ENCODE peak calls at places on chromosomes 12 and 14, in six cellular contexts. Y is IMR-90, E is trophoblast cell, V is H1, J is H9, N is mesenchymal stem cell. B is an unnamed sample.
A peak's percentile ranks its signal among the peaks of the same experiment; 100 is the strongest.

GRCh38 chr12:75862692-75863471 is 168.7 kb downstream of the PHLDA1 start:
- DNase-seq in Y (peak; percentile 86), E (peak; percentile 82), V (no peak), J (no peak), N (peak; percentile 74), B (no peak)

GRCh38 chr14:33467967-33468366 is 482.9 kb downstream of the EGLN3 start:
- DNase-seq in Y (no peak), E (no peak), V (no peak), J (no peak), N (no peak), B (no peak)

GRCh38 chr12:78441737-78442453 is 422.7 kb upstream of the SYT1 start:
- DNase-seq in Y (peak; percentile 17), E (no peak), V (no peak), J (no peak), N (no peak), B (no peak)

GRCh38 chr12:47413806-47414205 is 292.0 kb downstream of the RPAP3 start:
- DNase-seq in Y (peak; percentile 58), E (no peak), V (no peak), J (no peak), N (no peak), B (no peak)

GRCh38 chr12:96774501-96775256 is 132.4 kb upstream of the NEDD1 start:
- DNase-seq in Y (peak; percentile 27), E (no peak), V (no peak), J (no peak), N (no peak), B (no peak)

GRCh38 chr14:34722723-34723545 is 8.5 kb upstream of the CFL2 start:
- DNase-seq in Y (peak; percentile 60), E (peak; percentile 77), V (no peak), J (peak; percentile 41), N (peak; percentile 65), B (peak; percentile 62)

GRCh38 chr14:67641902-67642749 is 22.4 kb downstream of the ARG2 start:
- DNase-seq in Y (no peak), E (no peak), V (no peak), J (no peak), N (no peak), B (no peak)

GRCh38 chr14:105201156-105201927 is 20.2 kb upstream of the NUDT14 start:
- DNase-seq in Y (no peak), E (no peak), V (no peak), J (no peak), N (no peak), B (no peak)

GRCh38 chr14:104881369-104881979 is 16.4 kb downstream of the CEP170B start:
- DNase-seq in Y (no peak), E (no peak), V (no peak), J (no peak), N (no peak), B (no peak)

GRCh38 chr14:71650187-71650586 is 282.0 kb upstream of the RGS6 start:
- DNase-seq in Y (peak; percentile 23), E (no peak), V (no peak), J (no peak), N (no peak), B (no peak)

DNA sequence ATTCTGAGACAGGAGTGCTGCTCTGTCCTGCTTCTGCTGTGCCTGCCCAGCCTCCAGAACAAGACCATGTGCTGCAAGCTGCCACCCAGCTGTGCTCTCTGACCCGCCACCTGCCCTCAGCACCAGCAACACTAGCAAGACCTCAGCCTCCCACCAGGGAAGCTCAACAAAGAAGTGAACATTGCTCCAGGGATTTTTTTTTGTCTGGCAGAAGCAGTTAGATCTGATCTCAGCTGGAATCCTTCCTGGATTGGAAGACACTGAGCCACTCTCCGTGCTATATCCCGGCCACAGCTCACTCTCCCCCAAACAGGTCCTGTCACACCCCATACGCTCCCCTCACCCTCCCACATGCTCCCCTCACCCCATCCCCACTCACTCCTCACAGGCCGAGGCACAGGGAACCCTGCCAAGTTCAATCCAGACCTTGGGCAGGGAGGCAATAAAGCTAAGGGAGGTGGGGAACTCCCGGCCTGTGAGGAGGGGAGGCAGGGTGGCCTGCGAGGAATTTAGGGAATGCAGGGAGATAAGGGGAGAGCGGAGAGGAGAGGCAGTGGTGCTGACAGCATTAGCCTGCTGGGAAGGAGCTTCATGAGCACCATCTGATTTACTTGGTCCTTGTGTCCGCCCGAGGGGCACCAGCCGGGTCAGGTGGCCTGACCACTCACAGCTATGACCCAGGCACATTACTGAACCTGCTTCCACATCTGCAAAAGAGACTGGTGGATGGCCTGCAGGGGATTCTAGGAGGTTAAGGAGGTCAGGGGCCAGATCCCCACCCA is 29.7 kb downstream of the CCDC85C start:
- DNase-seq in Y (peak; percentile 78), E (peak; percentile 93), V (peak; percentile 44), J (peak; percentile 67), N (peak; percentile 50), B (peak; percentile 97)
- H2BK120ac ChIP-seq in Y (peak overlapping the region; percentile 97), E (peak overlapping the region; percentile 36), V (no peak overlapping the region), J (no peak overlapping the region), N (no peak overlapping the region), B (no peak overlapping the region)

DNA sequence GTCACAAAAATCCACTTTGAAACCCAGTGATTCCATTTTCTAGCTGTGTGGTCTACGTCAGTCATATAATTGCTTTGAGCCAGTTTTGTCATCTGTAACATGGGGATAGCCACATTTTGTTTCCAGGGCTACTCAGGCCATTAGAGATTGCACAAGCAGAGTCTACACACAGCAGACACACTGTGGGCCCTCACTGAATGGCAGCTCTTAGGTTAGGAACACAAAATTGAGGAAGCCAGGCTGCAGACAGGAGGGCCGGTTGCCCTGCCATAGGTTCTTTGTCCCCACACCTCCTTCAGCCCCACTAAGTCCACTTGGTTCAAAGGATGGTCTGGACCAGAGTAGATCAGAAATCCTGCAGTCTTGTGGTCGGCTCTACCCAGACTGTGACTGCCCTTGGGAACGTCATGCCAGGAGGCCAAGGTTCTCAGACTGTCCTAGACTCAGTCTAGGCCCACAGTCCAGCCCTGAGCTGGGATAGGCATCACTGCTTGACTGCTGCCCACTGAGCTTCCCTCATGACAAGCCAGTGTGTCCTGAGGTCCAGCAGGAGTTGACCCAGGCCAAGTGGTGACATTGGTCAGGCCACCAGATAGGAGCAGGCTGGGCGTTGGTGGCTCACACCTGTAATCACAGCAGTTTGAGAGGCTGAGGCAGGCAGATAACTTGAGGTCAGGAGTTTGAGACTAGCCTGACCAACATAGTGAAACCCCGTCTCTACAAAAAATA is 3.8 kb upstream of the MYH7 start:
- DNase-seq in Y (no peak), E (no peak), V (no peak), J (no peak), N (no peak), B (no peak)
- H2BK120ac ChIP-seq in Y (no peak overlapping the region), E (no peak overlapping the region), V (no peak overlapping the region), J (no peak overlapping the region), N (no peak overlapping the region), B (no peak overlapping the region)

DNA sequence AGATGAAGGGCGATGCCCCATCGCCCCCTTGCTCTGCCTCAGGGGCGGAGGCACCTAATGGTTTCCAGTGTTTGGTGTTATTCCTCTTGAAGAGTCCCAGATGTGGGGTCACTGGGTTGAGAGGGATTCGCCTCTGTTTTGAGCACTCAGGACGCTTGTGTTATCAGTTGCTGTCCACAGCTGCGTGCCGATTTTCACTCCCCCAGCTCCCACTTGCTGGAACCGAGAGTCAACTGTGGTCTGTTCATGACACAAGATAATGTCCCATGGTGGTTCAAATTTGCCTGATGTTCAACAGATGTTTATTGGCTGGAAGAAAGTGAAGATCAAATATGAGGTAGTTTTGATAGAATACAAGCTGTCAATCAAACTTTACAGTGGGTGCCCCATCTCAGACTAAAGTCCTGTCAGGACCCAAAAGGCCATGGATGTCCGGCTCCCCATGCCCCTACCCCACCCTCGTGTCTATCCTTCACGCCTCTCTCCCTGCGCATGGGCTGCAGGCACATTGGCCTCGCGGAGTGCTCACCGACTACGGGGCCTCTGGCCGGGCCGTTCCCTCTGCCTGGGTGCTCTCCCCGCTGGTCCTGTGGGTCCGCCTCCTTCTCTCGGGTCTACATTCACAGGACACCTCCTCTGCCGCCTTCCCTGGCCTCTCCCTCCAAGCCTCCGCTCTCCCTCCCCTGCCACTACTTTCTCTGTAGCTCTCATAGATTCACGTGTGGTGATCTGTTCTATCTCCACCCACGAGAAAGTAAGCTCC is 6.9 kb upstream of the TRAF3 start:
- DNase-seq in Y (no peak), E (no peak), V (no peak), J (peak; percentile 30), N (no peak), B (no peak)
- H2BK120ac ChIP-seq in Y (no peak overlapping the region), E (no peak overlapping the region), V (no peak overlapping the region), J (no peak overlapping the region), N (no peak overlapping the region), B (no peak overlapping the region)

DNA sequence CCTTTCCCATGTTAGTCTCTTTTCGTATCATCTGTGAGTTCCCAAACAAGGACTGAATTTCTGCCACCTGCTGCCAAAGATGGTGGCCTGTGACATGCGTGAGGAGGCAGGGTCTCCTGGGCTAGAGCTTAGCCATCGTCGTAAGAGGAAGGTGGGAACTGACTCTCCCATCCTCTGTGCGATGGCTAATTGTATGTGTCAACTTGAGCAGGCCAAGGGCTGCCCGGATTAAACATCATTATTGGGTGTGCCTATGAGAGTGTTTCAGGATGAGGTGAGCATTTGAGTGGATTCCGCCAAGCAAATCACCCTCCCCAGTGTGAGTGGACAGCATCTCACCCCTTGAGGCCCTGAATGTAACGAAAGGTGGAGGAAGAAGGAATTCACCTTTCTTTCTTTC is 220.7 kb upstream of the DIO3 start:
- DNase-seq in Y (no peak), E (no peak), V (no peak), J (no peak), N (no peak), B (no peak)
- H2BK120ac ChIP-seq in Y (no peak overlapping the region), E (no peak overlapping the region), V (no peak overlapping the region), J (no peak overlapping the region), N (no peak overlapping the region), B (no peak overlapping the region)

DNA sequence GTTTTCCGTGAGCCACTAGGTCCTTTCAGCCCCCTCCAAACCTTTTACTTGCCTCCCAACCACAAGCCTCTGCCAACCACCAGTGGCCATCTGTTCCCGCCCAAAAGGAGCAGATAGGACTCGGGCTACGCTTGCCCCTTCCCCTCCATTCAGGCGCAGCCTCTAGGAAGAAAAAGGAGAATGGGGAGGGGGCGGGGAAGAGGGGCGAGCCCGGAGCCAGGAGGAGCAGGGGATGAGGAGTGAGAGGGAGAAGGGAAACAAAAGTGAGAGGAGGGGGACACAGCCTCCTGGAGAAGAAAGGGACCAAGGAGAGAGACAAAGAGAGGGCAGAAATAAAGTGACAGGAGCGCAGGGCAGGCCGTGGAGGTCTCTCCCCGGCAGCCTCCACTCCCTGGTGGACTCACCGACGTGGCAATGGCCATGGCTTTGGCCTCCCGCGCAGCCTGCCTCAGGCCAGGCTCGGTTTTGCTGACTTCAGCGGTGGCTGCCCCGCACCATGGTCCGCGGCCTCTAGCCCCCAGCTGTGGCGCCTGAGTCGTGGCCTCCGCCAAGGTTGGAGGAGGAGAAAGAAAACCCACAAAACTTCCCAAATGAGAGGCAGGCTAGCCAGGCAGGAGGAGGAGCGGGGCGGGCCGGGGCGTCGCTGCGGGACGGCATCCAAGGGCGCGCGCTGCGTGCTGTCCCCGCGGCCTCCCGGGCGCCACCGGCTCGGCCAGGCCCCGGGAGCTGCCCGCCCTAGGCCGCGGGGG is at the start of gene EFS:
- DNase-seq in Y (peak; percentile 18), E (no peak), V (no peak), J (peak; percentile 58), N (peak; percentile 52), B (peak; percentile 90)
- H2BK120ac ChIP-seq in Y (peak within 1 kb of the TSS; percentile 47), E (peak within 1 kb of the TSS; percentile 96), V (peak within 1 kb of the TSS; percentile 24), J (no peak within 1 kb of the TSS), N (peak within 1 kb of the TSS; percentile 74), B (peak within 1 kb of the TSS; percentile 47)

B was measured in mesendoderm.